ENCODE peak calls at places on chromosomes 16 and 17, in nine cellular contexts. W, F, O, J, K, Z, Y, A and V are unnamed samples.

GRCh38 chr17:45262516-45263476 is 902 bp upstream of the SPATA32 start:
- DNase-seq in W (no peak), F (no peak), O (no peak), J (no peak), K (peak; percentile 36), Z (peak; percentile 92), Y (no peak), A (no peak), V (no peak)

GRCh38 chr16:67676939-67677338 is 10.3 kb downstream of the C16orf86 start:
- DNase-seq in W (no peak), F (no peak), O (no peak), J (no peak), K (no peak), Z (no peak), Y (no peak), A (no peak), V (no peak)

GRCh38 chr17:43611230-43611969 is 50.3 kb downstream of the MEOX1 start:
- DNase-seq in W (no peak), F (no peak), O (no peak), J (no peak), K (no peak), Z (no peak), Y (no peak), A (no peak), V (no peak)

GRCh38 chr17:58755577-58756245 is at the start of gene PPM1E:
- DNase-seq in W (peak; percentile 68), F (peak; percentile 48), O (peak; percentile 36), J (peak; percentile 46), K (peak; percentile 15), Z (peak; percentile 18), Y (no peak), A (peak; percentile 97), V (peak; percentile 52)

GRCh38 chr16:23423496-23424049 is 29.4 kb downstream of the COG7 start:
- DNase-seq in W (no peak), F (peak; percentile 100), O (peak; percentile 75), J (no peak), K (peak; percentile 98), Z (peak; percentile 90), Y (no peak), A (no peak), V (no peak)

GRCh38 chr16:87538594-87538993 is 45.8 kb upstream of the ZCCHC14 start:
- DNase-seq in W (no peak), F (peak; percentile 87), O (no peak), J (no peak), K (peak; percentile 57), Z (no peak), Y (no peak), A (no peak), V (no peak)

GRCh38 chr16:81444448-81445121 is at the start of gene CMIP:
- DNase-seq in W (peak; percentile 74), F (peak; percentile 60), O (peak; percentile 85), J (peak; percentile 79), K (peak; percentile 43), Z (peak; percentile 61), Y (peak; percentile 56), A (peak; percentile 73), V (peak; percentile 97)

GRCh38 chr17:47837401-47838039 is 3.6 kb downstream of the SCRN2 start:
- DNase-seq in W (no peak), F (no peak), O (no peak), J (no peak), K (no peak), Z (peak; percentile 84), Y (no peak), A (no peak), V (peak; percentile 89)

GRCh38 chr16:67917140-67917851 is 14.4 kb downstream of the CTRL start:
- DNase-seq in W (no peak), F (no peak), O (no peak), J (no peak), K (no peak), Z (peak; percentile 43), Y (no peak), A (no peak), V (no peak)

GRCh38 chr17:13510062-13510461 is 91.7 kb downstream of the HS3ST3A1 start:
- DNase-seq in W (no peak), F (no peak), O (no peak), J (no peak), K (no peak), Z (no peak), Y (no peak), A (no peak), V (no peak)

GRCh38 chr17:74945543-74945942 is 9.8 kb downstream of the OTOP3 start:
- DNase-seq in W (no peak), F (no peak), O (no peak), J (no peak), K (no peak), Z (no peak), Y (no peak), A (no peak), V (no peak)

GRCh38 chr17:10526517-10526916 is 8.2 kb upstream of the MYH1 start:
- DNase-seq in W (no peak), F (no peak), O (no peak), J (no peak), K (no peak), Z (no peak), Y (no peak), A (no peak), V (no peak)

GRCh38 chr17:28041844-28042656 is 427 bp upstream of the NLK start:
- DNase-seq in W (no peak), F (no peak), O (no peak), J (no peak), K (no peak), Z (peak; percentile 20), Y (no peak), A (no peak), V (peak; percentile 20)

GRCh38 chr16:1929578-1930337 is 11.5 kb upstream of the HS3ST6 start:
- DNase-seq in W (peak; percentile 96), F (peak; percentile 79), O (peak; percentile 80), J (peak; percentile 92), K (peak; percentile 37), Z (peak; percentile 68), Y (peak; percentile 88), A (peak; percentile 79), V (peak; percentile 80)

GRCh38 chr17:14211778-14212177 is 24.9 kb downstream of the CDRT15 start:
- DNase-seq in W (no peak), F (no peak), O (no peak), J (no peak), K (no peak), Z (peak; percentile 7), Y (no peak), A (no peak), V (no peak)